ENCODE peak calls at places on chromosomes 16 and 17, in five cellular contexts. One of them, this sample, is unnamed.

GRCh38 chr16:66930189-66930588 is 4.0 kb downstream of the CIAO2B start:
- DNase-seq in heart left ventricle: no peak
- DNase-seq in adrenal gland: peak; percentile 83
- DNase-seq in left lung: peak; percentile 10
- DNase-seq in neural crest cell: no peak
- DNase-seq in this sample: no peak

GRCh38 chr17:65449495-65449894 is 112.0 kb downstream of the AXIN2 start:
- DNase-seq in adrenal gland: no peak
- DNase-seq in heart left ventricle: no peak
- DNase-seq in left lung: no peak
- DNase-seq in neural crest cell: no peak
- DNase-seq in this sample: no peak

GRCh38 chr16:70768205-70768580 is 32.8 kb downstream of the VAC14 start:
- DNase-seq in adrenal gland: no peak
- DNase-seq in neural crest cell: no peak
- DNase-seq in left lung: peak; percentile 13
- DNase-seq in heart left ventricle: no peak
- DNase-seq in this sample: no peak

GRCh38 chr17:13750783-13751484 is 149.2 kb upstream of the HS3ST3A1 start:
- DNase-seq in adrenal gland: no peak
- DNase-seq in left lung: no peak
- DNase-seq in neural crest cell: no peak
- DNase-seq in heart left ventricle: no peak
- DNase-seq in this sample: no peak

GRCh38 chr16:81647527-81647926 is 131.6 kb upstream of the PLCG2 start:
- DNase-seq in adrenal gland: peak; percentile 49
- DNase-seq in left lung: no peak
- DNase-seq in heart left ventricle: no peak
- DNase-seq in neural crest cell: no peak
- DNase-seq in this sample: no peak

GRCh38 chr17:43467981-43468541 is 15.7 kb upstream of the DHX8 start:
- DNase-seq in adrenal gland: peak; percentile 18
- DNase-seq in left lung: no peak
- DNase-seq in neural crest cell: no peak
- DNase-seq in heart left ventricle: no peak
- DNase-seq in this sample: peak; percentile 92

GRCh38 chr17:4719684-4720221 is 9.3 kb downstream of the ARRB2 start:
- DNase-seq in adrenal gland: peak; percentile 85
- DNase-seq in heart left ventricle: no peak
- DNase-seq in left lung: no peak
- DNase-seq in neural crest cell: no peak
- DNase-seq in this sample: no peak

GRCh38 chr17:47905221-47905733 is 9.2 kb downstream of the SP2 start:
- DNase-seq in left lung: no peak
- DNase-seq in neural crest cell: no peak
- DNase-seq in heart left ventricle: peak; percentile 85
- DNase-seq in adrenal gland: peak; percentile 62
- DNase-seq in this sample: peak; percentile 54

GRCh38 chr17:17971431-17972125 is 622 bp downstream of the TOM1L2 start:
- DNase-seq in adrenal gland: peak; percentile 64
- DNase-seq in neural crest cell: no peak
- DNase-seq in left lung: peak; percentile 90
- DNase-seq in heart left ventricle: peak; percentile 69
- DNase-seq in this sample: no peak

GRCh38 chr17:76869878-76870714 is 1.9 kb downstream of the MGAT5B start:
- DNase-seq in neural crest cell: no peak
- DNase-seq in adrenal gland: no peak
- DNase-seq in left lung: no peak
- DNase-seq in heart left ventricle: no peak
- DNase-seq in this sample: no peak

GRCh38 chr16:77807-78443 is at the start of gene MPG:
- DNase-seq in neural crest cell: peak; percentile 60
- DNase-seq in heart left ventricle: peak; percentile 91
- DNase-seq in left lung: peak; percentile 96
- DNase-seq in adrenal gland: peak; percentile 80
- DNase-seq in this sample: no peak
- TF ChIP-seq CTCF in neural crest cell: no peak
- TF ChIP-seq CTCF in heart left ventricle: no peak
- TF ChIP-seq CTCF in left lung: no peak
- TF ChIP-seq CTCF in adrenal gland: no peak
- TF ChIP-seq CTCF in this sample: no peak

GRCh38 chr17:75261336-75262111 is at the start of the genes GGA3 and MRPS7:
- DNase-seq in adrenal gland: peak; percentile 96
- DNase-seq in neural crest cell: peak; percentile 94
- DNase-seq in left lung: peak; percentile 98
- DNase-seq in heart left ventricle: peak; percentile 97
- DNase-seq in this sample: no peak

GRCh38 chr17:75262112-75262606 is 480 bp downstream of the MRPS7 start:
- DNase-seq in left lung: no peak
- DNase-seq in adrenal gland: no peak
- DNase-seq in heart left ventricle: no peak
- DNase-seq in neural crest cell: no peak
- DNase-seq in this sample: no peak

GRCh38 chr17:75265614-75266314 is 4.1 kb downstream of the MRPS7 start:
- DNase-seq in adrenal gland: no peak
- DNase-seq in neural crest cell: no peak
- DNase-seq in heart left ventricle: no peak
- DNase-seq in left lung: no peak
- DNase-seq in this sample: no peak

GRCh38 chr17:75263051-75263450 is 1.4 kb downstream of the MRPS7 start:
- DNase-seq in adrenal gland: no peak
- DNase-seq in left lung: no peak
- DNase-seq in heart left ventricle: no peak
- DNase-seq in neural crest cell: no peak
- DNase-seq in this sample: no peak

GRCh38 chr17:75260679-75261335 is 599 bp downstream of the GGA3 start:
- DNase-seq in adrenal gland: no peak
- DNase-seq in neural crest cell: no peak
- DNase-seq in left lung: no peak
- DNase-seq in heart left ventricle: no peak
- DNase-seq in this sample: no peak
- TF ChIP-seq CTCF in adrenal gland: no peak
- TF ChIP-seq CTCF in neural crest cell: peak; percentile 30
- TF ChIP-seq CTCF in left lung: no peak
- TF ChIP-seq CTCF in heart left ventricle: peak; percentile 14
- TF ChIP-seq CTCF in this sample: peak; percentile 14

GRCh38 chr17:10628756-10629155 is 28.4 kb downstream of the MYH3 start:
- DNase-seq in adrenal gland: no peak
- DNase-seq in left lung: no peak
- DNase-seq in heart left ventricle: no peak
- DNase-seq in neural crest cell: no peak
- DNase-seq in this sample: no peak
- TF ChIP-seq CTCF in adrenal gland: no peak
- TF ChIP-seq CTCF in left lung: no peak
- TF ChIP-seq CTCF in heart left ventricle: peak; percentile 8
- TF ChIP-seq CTCF in neural crest cell: peak; percentile 48
- TF ChIP-seq CTCF in this sample: peak; percentile 18

DNA sequence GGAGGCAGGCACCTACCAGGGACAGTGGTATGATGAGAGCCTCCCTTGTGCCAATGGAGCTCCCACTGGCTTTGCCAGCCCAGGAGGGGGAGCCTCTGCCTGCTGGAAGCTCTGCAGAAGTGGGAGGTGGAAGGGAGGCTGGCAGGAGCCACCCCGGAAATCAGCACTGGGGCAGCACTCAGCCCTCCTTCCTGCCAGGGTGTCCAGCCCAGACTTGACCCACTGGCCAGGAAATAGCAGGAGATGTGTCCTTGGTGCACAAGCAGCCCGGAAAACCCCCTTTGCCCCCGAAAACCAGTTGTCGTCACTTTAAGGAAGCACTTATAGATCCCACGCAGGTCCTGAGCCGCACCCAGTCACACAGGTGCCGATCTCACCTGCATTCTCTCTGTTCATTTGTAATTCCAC is 49.3 kb upstream of the CACNG4 start:
- DNase-seq in heart left ventricle: no peak
- DNase-seq in left lung: no peak
- DNase-seq in adrenal gland: peak; percentile 24
- DNase-seq in neural crest cell: no peak
- DNase-seq in this sample: no peak
- TF ChIP-seq CTCF in heart left ventricle: peak; percentile 6
- TF ChIP-seq CTCF in left lung: no peak
- TF ChIP-seq CTCF in adrenal gland: peak; percentile 18
- TF ChIP-seq CTCF in neural crest cell: no peak
- TF ChIP-seq CTCF in this sample: peak; percentile 59

DNA sequence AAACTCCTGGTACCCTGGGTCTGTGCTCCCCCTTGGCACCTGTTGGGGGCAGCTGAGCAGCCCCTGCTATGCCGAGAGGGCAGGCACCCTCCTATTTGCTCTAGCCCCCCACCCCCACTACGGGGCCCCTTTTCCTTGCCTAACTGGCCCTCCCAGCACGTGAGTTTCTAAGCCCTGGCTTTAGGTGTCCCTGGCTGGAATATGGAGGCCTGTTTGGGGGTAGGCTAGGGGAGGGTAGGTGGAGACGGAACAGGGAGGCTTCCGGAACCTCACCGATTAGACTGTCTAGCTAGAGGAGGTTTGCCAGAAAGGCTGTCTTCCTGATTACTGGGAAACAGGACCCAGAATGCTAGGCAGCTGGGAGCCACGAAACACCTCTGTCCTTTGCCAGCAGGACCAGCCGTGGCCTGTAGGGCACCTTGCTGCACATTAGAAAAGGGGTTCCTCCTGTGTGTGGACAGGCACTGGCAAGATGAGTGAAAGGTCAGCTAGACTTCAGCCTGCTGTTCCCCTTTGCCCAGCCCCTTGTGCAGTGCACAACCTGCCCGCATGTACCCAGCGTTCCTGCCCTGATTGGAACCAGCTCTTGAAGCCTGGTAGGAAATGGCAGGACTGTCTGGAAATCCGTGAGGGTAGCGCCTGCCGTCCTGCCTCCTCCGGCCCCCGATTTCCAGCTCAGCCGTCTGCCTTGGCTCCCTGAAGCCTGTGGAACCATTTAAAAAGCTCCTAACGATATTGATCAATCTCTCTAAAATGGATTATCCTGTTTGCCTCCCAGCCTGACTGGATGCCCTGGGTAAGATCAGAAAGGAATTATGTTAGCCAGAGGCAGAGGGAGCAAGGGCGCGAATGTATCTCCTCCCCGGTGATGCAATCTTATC is 83.4 kb upstream of the GSE1 start:
- DNase-seq in neural crest cell: no peak
- DNase-seq in adrenal gland: no peak
- DNase-seq in heart left ventricle: no peak
- DNase-seq in left lung: peak; percentile 36
- DNase-seq in this sample: no peak
- TF ChIP-seq CTCF in neural crest cell: peak; percentile 35
- TF ChIP-seq CTCF in adrenal gland: no peak
- TF ChIP-seq CTCF in heart left ventricle: peak; percentile 3
- TF ChIP-seq CTCF in left lung: no peak
- TF ChIP-seq CTCF in this sample: no peak

DNA sequence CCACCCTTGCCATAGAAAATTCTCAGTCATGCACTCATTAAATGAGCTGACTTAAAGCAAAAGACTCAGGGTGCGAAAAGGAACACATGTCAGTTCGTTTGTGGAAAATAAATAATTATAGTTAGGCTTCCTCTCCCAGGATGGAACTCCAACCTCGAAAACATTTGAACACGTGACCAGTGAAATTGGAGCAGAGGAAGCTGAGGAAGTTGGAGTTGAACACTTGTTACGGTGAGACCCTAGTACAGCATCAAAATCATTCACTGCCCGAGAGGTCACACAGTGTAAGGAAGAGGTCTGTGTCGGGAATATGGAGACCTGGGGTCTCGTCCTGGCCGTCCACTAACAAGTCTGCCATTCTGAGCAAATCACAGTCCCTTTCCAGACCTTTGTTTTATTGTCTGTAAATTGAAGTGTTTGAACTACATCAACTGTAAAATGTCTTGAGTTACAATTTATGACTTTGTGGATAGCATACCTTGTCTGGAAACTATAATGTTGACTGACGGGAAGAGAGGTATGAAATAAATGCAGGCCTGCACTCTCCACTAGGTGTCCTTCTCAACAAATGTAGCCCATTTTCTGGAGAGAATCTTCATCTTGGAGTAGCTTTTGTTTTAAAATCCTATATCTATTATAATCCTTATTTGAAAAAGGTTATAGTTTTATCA is 7.7 kb downstream of the PSMD7 start:
- DNase-seq in heart left ventricle: no peak
- DNase-seq in adrenal gland: no peak
- DNase-seq in left lung: no peak
- DNase-seq in neural crest cell: no peak
- DNase-seq in this sample: no peak
- TF ChIP-seq CTCF in heart left ventricle: peak; percentile 29
- TF ChIP-seq CTCF in adrenal gland: peak; percentile 23
- TF ChIP-seq CTCF in left lung: no peak
- TF ChIP-seq CTCF in neural crest cell: peak; percentile 60
- TF ChIP-seq CTCF in this sample: peak; percentile 29

This sample was measured in AG04449.